ENCODE peak calls at places on chromosomes 4 and X, in eight cellular contexts. L, Q, T, X, M, E, D and V are unnamed samples.

GRCh38 chr4:8832130-8832930 is 39.3 kb downstream of the HMX1 start:
- DNase-seq in L (no peak), Q (peak; percentile 20), T (no peak), X (peak; percentile 2), E (peak; percentile 40), M (peak; percentile 1), D (peak; percentile 44), V (no peak)

GRCh38 chr4:20354120-20354519 is 102.4 kb downstream of the SLIT2 start:
- DNase-seq in Q (no peak), M (no peak), D (no peak), X (no peak), L (no peak), E (no peak), T (no peak), V (no peak)

GRCh38 chrX:112614640-112615039 is 65.1 kb downstream of the LHFPL1 start:
- DNase-seq in X (no peak), M (no peak), T (no peak), L (no peak), D (no peak), Q (no peak), E (no peak), V (no peak)

GRCh38 chrX:38664285-38664684 is 102.9 kb downstream of the TSPAN7 start:
- DNase-seq in M (no peak), E (no peak), X (no peak), D (no peak), T (peak; percentile 8), L (peak; percentile 49), Q (no peak), V (no peak)

GRCh38 chr4:127852661-127853060 is 28.0 kb upstream of the PLK4 start:
- DNase-seq in L (no peak), Q (no peak), T (no peak), D (no peak), X (no peak), E (no peak), M (no peak), V (no peak)

GRCh38 chr4:82643994-82644730 is 82.4 kb upstream of the TMEM150C start:
- DNase-seq in E (no peak), L (peak; percentile 33), X (no peak), M (no peak), Q (no peak), T (no peak), D (no peak), V (peak; percentile 19)

GRCh38 chr4:156992943-156993342 is 21.3 kb upstream of the PDGFC start:
- DNase-seq in D (no peak), X (no peak), Q (no peak), T (no peak), E (no peak), M (no peak), L (no peak), V (no peak)

GRCh38 chrX:49995021-49995731 is 72.8 kb downstream of the CLCN5 start:
- DNase-seq in Q (no peak), E (no peak), M (no peak), T (no peak), X (no peak), D (no peak), L (peak; percentile 37), V (no peak)

GRCh38 chrX:70437011-70437410 is 7.6 kb upstream of the DLG3 start:
- DNase-seq in E (no peak), T (no peak), X (no peak), L (no peak), M (no peak), Q (no peak), D (no peak), V (no peak)

GRCh38 chrX:81286075-81286474 is 84.2 kb downstream of the SH3BGRL start:
- DNase-seq in X (no peak), M (no peak), E (no peak), D (no peak), L (peak; percentile 3), T (no peak), Q (no peak), V (no peak)

GRCh38 chr4:76830612-76831474 is 67.1 kb downstream of the SOWAHB start:
- DNase-seq in Q (peak; percentile 61), T (peak; percentile 28), X (peak; percentile 45), D (peak; percentile 50), M (peak; percentile 79), E (no peak), L (peak; percentile 88), V (no peak)

GRCh38 chr4:40211224-40212185 is 14.7 kb downstream of the RHOH start:
- DNase-seq in T (no peak), E (no peak), Q (no peak), X (no peak), M (no peak), D (no peak), L (no peak), V (no peak)

GRCh38 chr4:147714575-147715401 is 17.1 kb upstream of the ARHGAP10 start:
- DNase-seq in E (peak; percentile 90), X (no peak), L (no peak), T (peak; percentile 70), D (no peak), M (peak; percentile 23), Q (no peak), V (peak; percentile 84)

GRCh38 chrX:153524234-153524633 is 6.8 kb downstream of the ATP2B3 start:
- DNase-seq in M (no peak), T (no peak), E (no peak), L (no peak), Q (no peak), X (no peak), D (no peak), V (no peak)

GRCh38 chrX:4925911-4926310 is 1212.5 kb upstream of the PRKX start:
- DNase-seq in X (no peak), M (no peak), T (no peak), L (no peak), D (no peak), Q (no peak), E (no peak), V (no peak)

GRCh38 chr4:183838987-183839712 is 66.0 kb upstream of the STOX2 start:
- DNase-seq in L (peak; percentile 33), Q (no peak), X (no peak), M (no peak), D (no peak), T (no peak), E (no peak), V (no peak)

GRCh38 chr4:101853691-101854090 is 63.2 kb downstream of the BANK1 start:
- DNase-seq in X (no peak), T (no peak), E (no peak), D (no peak), Q (no peak), M (no peak), L (no peak), V (no peak)
- TF ChIP-seq EP300 in X (no peak), T (no peak), E (no peak), D (no peak), Q (no peak), M (no peak), L (no peak), V (no peak)

GRCh38 chr4:47038263-47038662 is 6.9 kb downstream of the GABRB1 start:
- DNase-seq in T (no peak), M (no peak), E (no peak), Q (no peak), X (no peak), D (no peak), L (no peak), V (no peak)

GRCh38 chr4:47031713-47032404 is 492 bp downstream of the GABRB1 start:
- DNase-seq in D (no peak), M (peak; percentile 14), L (no peak), T (no peak), E (no peak), X (no peak), Q (no peak), V (no peak)

GRCh38 chr4:47031011-47031678 is at the start of gene GABRB1:
- DNase-seq in X (peak; percentile 26), T (no peak), L (peak; percentile 1), D (peak; percentile 77), Q (peak; percentile 70), E (peak; percentile 69), M (peak; percentile 66), V (no peak)

GRCh38 chr4:47032405-47033106 is 1.2 kb downstream of the GABRB1 start:
- DNase-seq in T (no peak), M (peak; percentile 32), X (peak; percentile 16), E (peak; percentile 62), D (peak; percentile 89), Q (peak; percentile 48), L (peak; percentile 30), V (no peak)
- H3K4me3 ChIP-seq in T (peak overlapping the region; percentile 36), M (peak overlapping the region; percentile 23), X (peak overlapping the region; percentile 40), E (peak overlapping the region; percentile 44), D (peak overlapping the region; percentile 84), Q (peak overlapping the region; percentile 57), L (peak overlapping the region; percentile 31), V (peak overlapping the region; percentile 52)

GRCh38 chrX:2383144-2383543 is 117.6 kb downstream of the DHRSX start:
- DNase-seq in D (no peak), Q (no peak), M (no peak), X (no peak), E (no peak), L (no peak), T (no peak), V (no peak)
- H3K9me3 ChIP-seq in D (peaks cover 8% of the 10 kb centered on the region), Q (no peaks in the 10 kb centered on the region), M (no peaks in the 10 kb centered on the region), X (no peaks in the 10 kb centered on the region), E (no peaks in the 10 kb centered on the region), L (no peaks in the 10 kb centered on the region), T (no peaks in the 10 kb centered on the region), V (no peaks in the 10 kb centered on the region)

GRCh38 chr4:164011791-164012190 is 517.3 kb downstream of the TMA16 start:
- DNase-seq in D (no peak), T (no peak), X (no peak), M (no peak), E (no peak), L (no peak), Q (no peak), V (no peak)
- TF ChIP-seq EP300 in D (no peak), T (no peak), X (no peak), M (no peak), E (no peak), L (no peak), Q (no peak), V (no peak)

DNA sequence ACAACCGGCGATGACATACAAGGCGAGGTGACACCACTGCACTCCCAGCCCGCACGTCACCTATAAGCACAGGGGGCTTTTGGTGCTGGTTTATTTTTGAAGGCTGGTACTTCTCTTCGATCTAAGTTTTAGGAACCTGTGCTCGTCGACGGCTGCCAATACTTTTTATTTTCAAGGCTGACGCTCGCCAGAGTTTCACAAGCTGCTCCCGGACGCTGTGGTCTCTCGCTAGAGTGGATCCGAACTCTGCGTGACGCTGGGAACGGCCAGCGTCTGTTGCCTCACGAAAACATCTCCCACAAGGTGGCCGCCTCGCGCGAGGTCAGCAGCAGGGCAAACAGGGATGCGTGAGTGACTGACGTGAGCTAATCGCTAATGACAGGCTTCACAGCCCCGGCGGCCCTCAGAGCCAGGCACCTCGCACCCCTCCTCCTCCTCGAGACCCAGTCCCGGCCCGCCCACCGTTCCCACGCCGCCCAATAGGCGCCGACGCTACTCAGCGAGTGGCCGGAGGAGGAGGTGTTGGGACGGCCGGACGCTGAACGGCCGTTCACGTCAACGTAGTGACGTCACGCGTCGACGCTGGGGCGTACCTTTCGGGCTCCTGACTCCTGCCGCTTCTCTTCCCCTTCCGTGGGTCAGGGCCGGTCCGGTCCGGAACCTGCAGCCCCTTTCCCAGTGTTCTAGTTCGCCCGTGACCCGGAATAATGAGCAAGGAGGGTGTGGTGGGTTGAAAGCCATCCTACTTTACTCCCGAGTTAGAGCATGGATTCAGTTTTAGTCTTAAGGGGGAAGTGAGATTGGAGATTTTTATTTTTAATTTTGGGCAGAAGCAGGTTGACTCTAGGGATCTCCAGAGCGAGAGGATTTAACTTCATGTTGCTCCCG is at the start of gene CLCN3:
- DNase-seq in M (peak; percentile 98), T (peak; percentile 92), L (peak; percentile 96), D (peak; percentile 95), Q (peak; percentile 98), E (peak; percentile 98), X (peak; percentile 97), V (peak; percentile 98)
- H3K4me3 ChIP-seq in M (peak within 1 kb of the TSS; percentile 57), T (peak within 1 kb of the TSS; percentile 67), L (peak within 1 kb of the TSS; percentile 67), D (peak within 1 kb of the TSS; percentile 88), Q (peak within 1 kb of the TSS; percentile 61), E (peak within 1 kb of the TSS; percentile 74), X (peak within 1 kb of the TSS; percentile 85), V (peak within 1 kb of the TSS; percentile 71)